ENCODE peak calls at places on chromosome 20, in seven cellular contexts. F is colonic mucosa; L is heart left ventricle; Y is SK-N-SH; M is effector memory CD4-positive, alpha-beta T cell; P is naive thymus-derived CD4-positive, alpha-beta T cell; X is ovary. T is an unnamed sample.
A peak's percentile ranks its signal among the peaks of the same experiment; 100 is the strongest.

GRCh38 chr20:36396847-36397246 is 90.7 kb downstream of the DLGAP4 start:
- DNase-seq in F (no peak), Y (no peak), X (no peak), P (no peak), M (no peak), L (no peak), T (no peak)

GRCh38 chr20:16485406-16485805 is 87.8 kb downstream of the KIF16B start:
- DNase-seq in F (no peak), P (no peak), M (no peak), Y (no peak), L (no peak), X (no peak), T (no peak)

GRCh38 chr20:56322661-56323060 is 36.1 kb upstream of the FAM210B start:
- DNase-seq in F (no peak), L (no peak), M (no peak), P (no peak), Y (no peak), X (no peak), T (no peak)

GRCh38 chr20:19935842-19936241 is 81.3 kb upstream of the NAA20 start:
- DNase-seq in X (no peak), P (no peak), L (no peak), M (no peak), Y (no peak), F (peak; percentile 82), T (peak; percentile 67)

GRCh38 chr20:33441142-33441955 is 2.2 kb downstream of the SNTA1 start:
- DNase-seq in L (peak; percentile 53), F (no peak), Y (no peak), P (no peak), M (no peak), X (no peak), T (no peak)

GRCh38 chr20:6395695-6396094 is 272.9 kb upstream of the FERMT1 start:
- DNase-seq in P (no peak), Y (no peak), M (no peak), F (no peak), L (no peak), X (no peak), T (no peak)

GRCh38 chr20:31602779-31603441 is 2.2 kb upstream of the ID1 start:
- DNase-seq in P (no peak), X (no peak), F (no peak), M (peak; percentile 31), Y (no peak), L (no peak), T (peak; percentile 49)

GRCh38 chr20:32231847-32232246 is 24.2 kb downstream of the POFUT1 start:
- DNase-seq in P (peak; percentile 43), F (no peak), M (no peak), Y (no peak), X (no peak), L (no peak), T (no peak)

GRCh38 chr20:891121-892080 is 24.7 kb downstream of the ANGPT4 start:
- DNase-seq in L (no peak), X (peak; percentile 86), F (no peak), P (no peak), Y (no peak), M (no peak), T (no peak)

GRCh38 chr20:56595746-56596478 is 33.2 kb upstream of the TFAP2C start:
- DNase-seq in P (no peak), X (no peak), Y (no peak), L (no peak), M (no peak), F (no peak), T (no peak)

GRCh38 chr20:21613512-21613911 is 92.0 kb upstream of the PAX1 start:
- DNase-seq in L (no peak), Y (no peak), F (peak; percentile 22), P (no peak), X (no peak), M (no peak), T (peak; percentile 26)

GRCh38 chr20:59043698-59044097 is 1.1 kb upstream of the PRELID3B start:
- DNase-seq in X (no peak), M (no peak), Y (no peak), F (no peak), P (peak; percentile 2), L (no peak), T (no peak)

GRCh38 chr20:37938954-37939353 is 36.0 kb downstream of the VSTM2L start:
- DNase-seq in L (no peak), Y (no peak), M (no peak), X (no peak), F (no peak), P (no peak), T (no peak)

GRCh38 chr20:37649017-37649416 is 44.8 kb upstream of the CTNNBL1 start:
- DNase-seq in L (peak; percentile 23), P (no peak), F (no peak), X (no peak), M (no peak), Y (no peak), T (no peak)

GRCh38 chr20:57384953-57385761 is 6.0 kb upstream of the RBM38 start:
- DNase-seq in L (no peak), F (no peak), P (no peak), M (no peak), Y (no peak), X (no peak), T (no peak)

GRCh38 chr20:18003897-18004296 is 35.1 kb downstream of the MGME1 start:
- DNase-seq in F (no peak), X (no peak), Y (no peak), P (no peak), M (no peak), L (no peak), T (no peak)

GRCh38 chr20:38298768-38299288 is 5.1 kb upstream of the BPI start:
- DNase-seq in Y (peak; percentile 29), P (no peak), X (peak; percentile 95), M (no peak), L (peak; percentile 78), F (peak; percentile 38), T (peak; percentile 48)

GRCh38 chr20:58682656-58683055 is 9.9 kb upstream of the NPEPL1 start:
- DNase-seq in Y (no peak), X (no peak), L (no peak), M (no peak), F (no peak), P (no peak), T (no peak)

GRCh38 chr20:20837574-20838021 is 125.2 kb upstream of the RALGAPA2 start:
- DNase-seq in F (peak; percentile 56), P (peak; percentile 25), M (no peak), X (peak; percentile 56), Y (peak; percentile 63), L (peak; percentile 39), T (peak; percentile 60)

DNA sequence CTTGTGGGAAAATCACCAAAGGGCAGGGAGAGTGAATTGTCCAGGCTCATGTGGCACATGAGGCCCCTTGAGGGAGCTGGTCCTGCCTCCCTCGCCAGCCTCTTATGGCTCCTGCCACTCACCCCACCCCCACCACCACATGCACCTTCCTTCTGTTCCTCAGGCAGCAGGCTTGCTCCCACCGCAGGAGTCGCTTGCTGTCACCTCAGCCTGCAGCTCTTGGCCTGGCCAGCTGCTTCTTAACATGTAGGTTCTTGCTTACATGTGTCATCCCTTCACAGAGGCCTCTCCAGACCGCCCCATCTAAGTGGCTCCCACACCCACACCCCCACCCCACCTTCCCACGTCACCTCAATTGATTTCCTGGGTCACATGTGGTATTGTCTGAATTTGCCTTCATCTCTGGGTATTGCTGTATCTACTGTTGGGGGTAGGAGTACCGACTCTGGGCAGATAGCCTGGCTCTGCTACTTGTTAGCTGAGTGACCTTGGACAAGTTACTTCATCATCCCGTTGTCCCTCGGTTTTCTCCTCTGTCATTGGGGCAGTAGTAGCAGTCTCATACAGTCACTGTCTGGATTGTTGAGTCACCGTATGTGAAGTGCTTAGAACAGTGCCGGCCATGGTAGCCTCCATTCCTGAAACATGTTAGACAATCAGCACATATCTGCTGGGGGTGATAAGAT is 41.7 kb downstream of the SLC9A8 start:
- DNase-seq in X (no peak), Y (no peak), F (no peak), L (no peak), M (no peak), P (no peak), T (no peak)
- H3K27ac ChIP-seq in X (no peak overlapping the region), Y (peak overlapping the region; percentile 84), F (no peak overlapping the region), L (no peak overlapping the region), M (no peak overlapping the region), P (no peak overlapping the region), T (no peak overlapping the region)

GRCh38 chr20:48465271-48465670 is 362.5 kb downstream of the PREX1 start:
- DNase-seq in P (no peak), X (no peak), L (no peak), M (no peak), F (no peak), Y (no peak), T (no peak)

GRCh38 chr20:48463096-48463710 is 364.6 kb downstream of the PREX1 start:
- DNase-seq in X (no peak), Y (no peak), M (no peak), P (no peak), F (no peak), L (no peak), T (no peak)

GRCh38 chr20:48460681-48461080 is 367.1 kb downstream of the PREX1 start:
- DNase-seq in P (no peak), X (no peak), M (no peak), Y (no peak), F (no peak), L (no peak), T (no peak)

GRCh38 chr20:48461351-48461750 is 366.4 kb downstream of the PREX1 start:
- DNase-seq in P (no peak), X (no peak), F (no peak), Y (no peak), M (no peak), L (no peak), T (no peak)

GRCh38 chr20:48463916-48464315 is 363.9 kb downstream of the PREX1 start:
- DNase-seq in M (no peak), X (no peak), Y (no peak), L (no peak), F (no peak), P (no peak), T (no peak)
- H3K27ac ChIP-seq in M (no peak overlapping the region), X (no peak overlapping the region), Y (no peak overlapping the region), L (no peak overlapping the region), F (no peak overlapping the region), P (no peak overlapping the region), T (no peak overlapping the region)

GRCh38 chr20:46120136-46120535 is 2.0 kb downstream of the CD40 start:
- DNase-seq in P (no peak), M (no peak), Y (no peak), L (no peak), F (no peak), X (no peak), T (no peak)
- H3K27ac ChIP-seq in P (no peak overlapping the region), M (no peak overlapping the region), Y (no peak overlapping the region), L (no peak overlapping the region), F (no peak overlapping the region), X (no peak overlapping the region), T (no peak overlapping the region)

DNA sequence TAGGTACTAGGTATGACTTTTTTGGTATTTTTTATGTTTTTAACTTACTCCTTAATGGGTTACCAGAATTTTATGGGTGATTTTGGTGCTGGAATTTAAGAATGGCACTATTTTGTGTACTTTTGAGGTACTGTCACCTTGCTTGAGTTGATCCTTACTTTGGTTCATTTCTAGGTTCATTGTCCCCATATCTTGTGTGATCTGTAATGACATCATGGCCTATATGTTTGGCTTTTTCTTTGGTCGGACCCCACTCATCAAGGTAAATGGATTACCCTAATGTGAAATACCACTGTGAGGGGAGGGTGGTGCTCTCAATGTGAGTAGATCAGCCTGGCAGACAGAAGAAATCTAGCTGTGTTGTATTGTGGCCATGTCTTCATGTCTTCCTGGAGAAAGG is 57.9 kb downstream of the CDS2 start:
- DNase-seq in Y (no peak), F (no peak), L (no peak), X (no peak), P (no peak), M (no peak), T (no peak)
- H3K27ac ChIP-seq in Y (no peak overlapping the region), F (no peak overlapping the region), L (no peak overlapping the region), X (no peak overlapping the region), P (no peak overlapping the region), M (no peak overlapping the region), T (no peak overlapping the region)